ENCODE peak calls at places on chromosomes 13 and 19, in five cellular contexts. A is astrocyte of the spinal cord, Z is fibroblast of lung, U is Calu3, J is psoas muscle. F is an unnamed sample.

GRCh38 chr19:6890938-6891337 is 3.6 kb downstream of the ADGRE1 start:
- DNase-seq in U (no peak), A (no peak), Z (no peak), J (no peak), F (no peak)

GRCh38 chr19:32702010-32702409 is 10.4 kb downstream of the NUDT19 start:
- DNase-seq in U (no peak), J (no peak), A (no peak), Z (peak), F (no peak)

GRCh38 chr19:10621966-10622365 is 3.4 kb upstream of the SLC44A2 start:
- DNase-seq in J (no peak), A (no peak), Z (no peak), U (no peak), F (no peak)

GRCh38 chr19:47309608-47310007 is at the start of gene C5AR1:
- DNase-seq in Z (no peak), J (no peak), U (no peak), A (no peak), F (peak)

GRCh38 chr13:86446311-86446710 is 647.1 kb upstream of the SLITRK6 start:
- DNase-seq in J (no peak), A (peak), U (no peak), Z (peak), F (peak)

GRCh38 chr13:80084086-80084676 is 256.7 kb downstream of the SPRY2 start:
- DNase-seq in J (no peak), U (no peak), A (peak), Z (peak), F (peak)

GRCh38 chr19:16585808-16586476 is 13.7 kb upstream of the SLC35E1 start:
- DNase-seq in U (no peak), J (no peak), A (no peak), Z (no peak), F (no peak)

GRCh38 chr19:49718991-49719390 is 28.1 kb downstream of the CPT1C start:
- DNase-seq in U (no peak), A (no peak), Z (no peak), J (no peak), F (no peak)

GRCh38 chr19:22523940-22524339 is 101.8 kb upstream of the ZNF98 start:
- DNase-seq in Z (no peak), J (no peak), A (no peak), U (no peak), F (no peak)

GRCh38 chr19:10862561-10863106 is 8.7 kb upstream of the CARM1 start:
- DNase-seq in A (no peak), Z (no peak), U (no peak), J (no peak), F (no peak)

GRCh38 chr13:96900992-96901391 is 93.3 kb downstream of the OXGR1 start:
- DNase-seq in U (no peak), J (no peak), A (no peak), Z (peak), F (no peak)

GRCh38 chr13:112061367-112062046 is 5.4 kb upstream of the SOX1 start:
- DNase-seq in U (no peak), Z (no peak), A (no peak), J (no peak), F (no peak)

GRCh38 chr13:31756346-31756745 is 17.0 kb downstream of the RXFP2 start:
- DNase-seq in U (no peak), Z (peak), J (no peak), A (peak), F (peak)

GRCh38 chr13:37446503-37446902 is 152.1 kb downstream of the POSTN start:
- DNase-seq in U (no peak), Z (peak), A (peak), J (no peak), F (peak)

GRCh38 chr19:2546128-2547032 is 70.5 kb downstream of the GADD45B start:
- DNase-seq in J (peak), U (peak), Z (peak), A (peak), F (no peak)

GRCh38 chr13:110914293-110915056 is 394 bp downstream of the ANKRD10 start:
- DNase-seq in J (peak), A (peak), Z (peak), U (peak), F (peak)

DNA sequence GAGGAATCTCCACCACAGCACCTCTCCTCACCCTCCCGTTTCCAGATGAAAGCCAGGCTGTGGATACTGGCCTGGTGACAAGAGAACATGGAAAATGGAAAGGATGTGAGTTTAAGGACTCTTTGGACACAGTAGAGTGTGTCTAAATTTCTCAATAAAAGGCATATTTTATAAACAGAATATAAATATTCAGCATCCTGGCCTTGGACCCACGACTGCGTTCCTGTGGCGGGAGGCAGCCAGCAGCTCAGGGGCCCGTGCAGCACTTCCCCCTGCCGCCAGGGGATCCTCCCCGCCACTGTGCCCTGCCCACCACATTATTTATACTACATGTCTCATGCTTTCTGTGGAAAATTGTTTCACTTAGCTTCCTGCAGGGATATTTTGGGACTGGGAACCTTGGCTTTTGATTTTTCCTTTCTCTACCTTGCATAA is 108.0 kb upstream of the SPATA13 start:
- DNase-seq in A (peak), U (no peak), J (no peak), Z (peak), F (no peak)
- TF ChIP-seq CTCF in A (peak), U (no peak), J (no peak), Z (peak), F (no peak)

GRCh38 chr13:48068036-48068435 is 26.9 kb downstream of the MED4 start:
- DNase-seq in A (no peak), U (no peak), J (no peak), Z (no peak), F (no peak)
- TF ChIP-seq CTCF in A (no peak), U (no peak), J (no peak), Z (no peak), F (no peak)

DNA sequence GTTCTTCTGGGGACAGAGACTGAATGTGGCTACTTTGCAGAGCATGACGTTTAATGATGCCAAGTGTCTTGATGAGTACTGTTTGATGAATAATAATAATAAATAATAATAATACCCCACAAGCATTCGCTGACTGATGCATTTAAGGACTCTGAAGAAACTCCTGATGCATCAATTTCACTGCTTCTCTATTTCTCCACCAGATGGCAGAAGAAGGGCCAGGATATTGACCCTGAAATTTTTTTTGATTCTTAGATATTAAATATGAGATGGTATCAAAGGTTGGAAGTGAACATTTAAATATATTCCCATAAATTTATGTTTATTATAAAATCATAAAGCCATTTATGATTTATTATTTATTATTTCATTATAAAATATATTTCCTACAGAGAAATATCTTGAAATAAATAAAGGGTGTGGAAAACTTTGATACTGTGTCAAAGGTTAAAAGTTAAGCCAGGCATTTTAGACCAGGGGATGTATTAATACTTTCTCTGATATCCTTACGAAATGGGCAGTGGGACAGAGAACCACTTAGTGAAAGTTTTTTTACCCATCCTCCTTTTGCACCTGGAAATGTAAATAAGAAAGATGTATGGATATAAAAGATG is 170.9 kb downstream of the LACC1 start:
- DNase-seq in Z (no peak), U (peak), J (no peak), A (peak), F (peak)
- TF ChIP-seq CTCF in Z (peak), U (no peak), J (peak), A (peak), F (peak)

GRCh38 chr13:25210842-25211241 is 38.8 kb upstream of the AMER2 start:
- DNase-seq in Z (no peak), U (no peak), J (no peak), A (no peak), F (no peak)
- TF ChIP-seq CTCF in Z (no peak), U (no peak), J (no peak), A (no peak), F (no peak)

DNA sequence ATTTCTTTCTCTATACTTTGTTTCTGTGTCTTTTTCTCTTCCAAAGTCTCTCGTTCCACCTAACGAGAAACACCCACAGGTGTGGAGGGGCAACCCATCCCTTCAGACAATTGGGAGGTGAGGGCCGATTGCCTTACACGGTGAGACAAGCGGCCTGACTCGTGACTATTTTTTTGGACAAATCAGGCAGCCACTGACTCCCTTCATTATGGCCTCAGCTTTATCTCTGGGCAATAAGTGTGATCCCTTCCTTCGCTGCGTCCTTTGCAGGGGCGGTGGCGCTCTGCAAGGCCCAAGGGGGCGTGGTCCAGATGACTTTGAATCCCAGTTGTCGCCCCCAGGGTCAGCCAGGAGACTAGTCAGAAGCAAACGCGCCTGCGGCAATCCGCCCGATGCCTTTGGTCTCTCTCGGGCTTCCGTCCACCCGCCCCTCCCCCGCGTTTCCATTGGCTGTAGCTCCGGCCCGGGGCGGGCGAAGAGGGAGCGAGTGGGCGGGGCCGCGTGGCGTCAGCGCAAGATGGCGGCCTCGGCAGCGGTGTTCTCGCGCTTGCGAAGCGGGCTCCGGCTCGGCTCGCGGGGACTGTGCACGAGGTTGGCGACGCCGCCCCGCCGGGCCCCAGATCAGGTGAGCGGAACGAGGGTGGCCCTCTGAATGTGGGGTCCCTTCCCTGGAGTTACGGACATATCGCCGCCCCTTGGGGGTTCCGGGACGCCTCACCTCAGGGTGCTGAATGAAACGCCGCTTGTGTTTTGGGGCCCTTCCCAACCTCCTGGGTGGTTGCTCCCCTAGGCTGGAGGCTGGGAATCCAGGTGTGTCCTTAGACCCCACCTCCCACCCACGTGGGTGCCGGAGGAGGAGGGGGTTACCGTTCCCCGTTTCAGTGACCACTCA is at the start of gene TIMM50:
- DNase-seq in Z (peak), J (peak), A (peak), U (peak), F (peak)
- TF ChIP-seq CTCF in Z (no peak), J (no peak), A (no peak), U (no peak), F (no peak)

F was measured in MCF 10A.